ENCODE peak calls at places on chromosomes 6 and 20, in five cellular contexts. T is HCT116, H is neural progenitor cell, I is IMR-90, J is H9. V is an unnamed sample. For H3K9me3, the result is how much of the 10 kb centered on the place peaks cover.

GRCh38 chr6:130872250-130873095 is 45.3 kb downstream of the SMLR1 start:
- DNase-seq in T (peak), H (peak), I (peak), J (peak), V (peak)

GRCh38 chr20:41182296-41183212 is 45.2 kb downstream of the PLCG1 start:
- DNase-seq in T (no peak), H (no peak), I (no peak), J (peak), V (no peak)

GRCh38 chr20:49446080-49446479 is 36.4 kb downstream of the KCNB1 start:
- DNase-seq in T (no peak), H (no peak), I (no peak), J (no peak), V (no peak)

GRCh38 chr20:19015890-19016465 is 196.5 kb upstream of the SLC24A3 start:
- DNase-seq in T (no peak), H (no peak), I (no peak), J (no peak), V (no peak)

GRCh38 chr20:21361266-21361665 is 36.1 kb downstream of the NKX2-4 start:
- DNase-seq in T (no peak), H (no peak), I (peak), J (no peak), V (peak)

GRCh38 chr6:148681666-148682065 is 65.2 kb upstream of the UST start:
- DNase-seq in T (no peak), H (no peak), I (no peak), J (no peak), V (no peak)

GRCh38 chr20:36216314-36217025 is 19.8 kb upstream of the AAR2 start:
- DNase-seq in T (no peak), H (no peak), I (no peak), J (no peak), V (no peak)

GRCh38 chr20:32282461-32282860 is 5.0 kb downstream of the KIF3B start:
- DNase-seq in T (no peak), H (no peak), I (no peak), J (no peak), V (no peak)

GRCh38 chr6:142275146-142276006 is 26.4 kb upstream of the ADGRG6 start:
- DNase-seq in T (no peak), H (no peak), I (peak), J (no peak), V (peak)

GRCh38 chr6:36765190-36765941 is 67.7 kb downstream of the RAB44 start:
- DNase-seq in T (no peak), H (no peak), I (no peak), J (no peak), V (peak)

GRCh38 chr20:39706089-39706721 is 744.1 kb downstream of the DHX35 start:
- DNase-seq in T (no peak), H (no peak), I (no peak), J (no peak), V (no peak)

GRCh38 chr6:148934534-148934933 is 187.7 kb downstream of the UST start:
- DNase-seq in T (no peak), H (no peak), I (peak), J (no peak), V (peak)

GRCh38 chr6:3402310-3403243 is 54.3 kb downstream of the SLC22A23 start:
- DNase-seq in T (no peak), H (no peak), I (no peak), J (no peak), V (no peak)

GRCh38 chr20:32183947-32184635 is 23.5 kb downstream of the PLAGL2 start:
- DNase-seq in T (no peak), H (no peak), I (no peak), J (no peak), V (no peak)

GRCh38 chr20:25196701-25197120 is 1.2 kb downstream of the ENTPD6 start:
- DNase-seq in T (no peak), H (peak), I (no peak), J (no peak), V (no peak)

GRCh38 chr6:56649782-56650181 is 7.1 kb upstream of the DST start:
- DNase-seq in T (no peak), H (no peak), I (peak), J (no peak), V (peak)

GRCh38 chr20:8854566-8854965 is 214.3 kb upstream of the PLCB4 start:
- DNase-seq in T (no peak), H (peak), I (peak), J (no peak), V (peak)

GRCh38 chr6:106974999-106975698 is 620 bp upstream of the CD24 start:
- DNase-seq in T (no peak), H (peak), I (no peak), J (peak), V (peak)

GRCh38 chr20:47672886-47673670 is 112.2 kb downstream of the SULF2 start:
- DNase-seq in T (no peak), H (no peak), I (no peak), J (no peak), V (no peak)

GRCh38 chr6:168039849-168040248 is 39.2 kb downstream of the FRMD1 start:
- DNase-seq in T (no peak), H (no peak), I (no peak), J (no peak), V (no peak)

GRCh38 chr6:168040856-168041496 is 38.0 kb downstream of the FRMD1 start:
- DNase-seq in T (no peak), H (no peak), I (no peak), J (no peak), V (no peak)

GRCh38 chr6:168037856-168038255 is 40.4 kb downstream of the KIF25 start:
- DNase-seq in T (no peak), H (no peak), I (no peak), J (no peak), V (no peak)

GRCh38 chr6:168038576-168039140 is 40.4 kb downstream of the FRMD1 start:
- DNase-seq in T (no peak), H (no peak), I (no peak), J (no peak), V (no peak)

GRCh38 chr6:168039301-168039700 is 39.7 kb downstream of the FRMD1 start:
- DNase-seq in T (no peak), H (no peak), I (no peak), J (no peak), V (no peak)
- H3K9me3 ChIP-seq in T (under half), H (under half), I (under half), J (under half), V (under half)

DNA sequence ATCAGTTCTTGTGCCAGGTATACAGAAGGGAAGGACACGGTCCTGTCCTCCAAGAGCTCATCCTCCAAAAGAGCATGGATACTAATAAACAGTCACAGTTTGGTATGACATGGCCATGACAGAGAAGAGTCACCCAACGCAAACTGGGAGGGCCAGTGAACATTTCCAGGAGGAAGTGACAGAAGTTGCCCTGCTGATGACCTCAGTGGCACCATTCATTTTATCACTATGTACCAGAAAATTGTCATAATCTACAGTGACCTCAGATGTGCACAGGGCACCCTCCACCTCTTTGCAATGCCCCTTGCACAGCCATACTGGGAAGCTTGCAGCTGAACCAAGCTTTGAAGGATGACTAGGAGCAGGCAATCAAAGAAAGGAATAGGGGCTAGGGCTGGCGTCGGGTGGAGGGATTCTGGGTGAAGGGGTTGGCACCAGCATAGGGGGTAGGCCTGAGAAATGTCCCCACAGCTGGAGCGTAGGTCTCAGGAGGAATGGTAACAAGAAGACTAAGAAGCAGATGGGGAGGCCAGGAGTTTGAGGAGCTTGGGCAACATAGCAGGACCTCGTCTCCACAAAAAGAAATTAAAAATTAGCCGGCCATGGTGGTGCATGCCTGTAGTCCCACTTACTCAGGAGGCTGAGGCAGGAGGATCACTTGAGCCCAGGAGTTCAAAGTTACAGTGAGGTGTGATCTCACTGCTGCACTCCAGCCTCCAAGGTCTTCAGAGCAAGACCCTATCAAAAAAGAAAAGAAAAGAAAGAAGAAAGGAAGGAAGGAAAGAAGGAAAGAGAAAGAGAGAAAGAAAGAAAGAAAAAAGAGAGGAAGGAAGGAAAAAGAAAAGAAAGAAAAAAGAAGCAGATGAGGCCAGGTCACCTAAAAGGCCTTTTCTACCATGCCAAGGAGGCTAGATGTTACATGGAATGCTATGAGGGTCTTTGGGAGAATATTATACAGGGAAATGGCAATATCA is 65.3 kb upstream of the SNX9 start:
- DNase-seq in T (no peak), H (no peak), I (no peak), J (no peak), V (no peak)
- H3K9ac ChIP-seq in T (no peak), H (no peak), I (no peak), J (no peak), V (peak)

DNA sequence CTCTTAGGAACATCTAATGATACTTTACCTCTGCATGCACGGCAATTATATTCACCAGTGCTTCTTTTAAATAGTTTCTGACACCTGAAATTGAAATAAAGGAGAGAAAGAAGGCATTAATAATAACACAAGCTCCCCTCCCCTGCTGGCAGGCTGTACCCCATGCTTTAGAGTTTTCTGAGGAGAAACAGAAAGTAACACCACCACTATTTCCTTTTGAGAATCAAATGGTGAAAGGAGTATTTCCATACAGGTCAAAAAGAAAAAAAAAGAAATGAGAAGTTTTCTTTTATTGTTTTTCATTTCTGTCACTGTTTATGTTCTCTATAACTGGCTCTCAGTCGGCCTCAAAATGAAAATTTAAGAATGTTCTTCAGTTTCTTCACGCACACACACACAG is 108.1 kb downstream of the IRF4 start:
- DNase-seq in T (no peak), H (no peak), I (no peak), J (no peak), V (peak)
- H3K4me2 ChIP-seq in T (no peak), H (no peak), I (no peak), J (no peak), V (no peak)

GRCh38 chr20:57755609-57756008 is 45.8 kb upstream of the PMEPA1 start:
- DNase-seq in T (no peak), H (no peak), I (no peak), J (no peak), V (no peak)

GRCh38 chr20:57753332-57754164 is 43.7 kb upstream of the PMEPA1 start:
- DNase-seq in T (no peak), H (no peak), I (no peak), J (no peak), V (no peak)

GRCh38 chr20:57756213-57756612 is 46.4 kb upstream of the PMEPA1 start:
- DNase-seq in T (no peak), H (no peak), I (no peak), J (no peak), V (no peak)

GRCh38 chr20:57756921-57757320 is 47.1 kb upstream of the PMEPA1 start:
- DNase-seq in T (no peak), H (no peak), I (no peak), J (no peak), V (no peak)

DNA sequence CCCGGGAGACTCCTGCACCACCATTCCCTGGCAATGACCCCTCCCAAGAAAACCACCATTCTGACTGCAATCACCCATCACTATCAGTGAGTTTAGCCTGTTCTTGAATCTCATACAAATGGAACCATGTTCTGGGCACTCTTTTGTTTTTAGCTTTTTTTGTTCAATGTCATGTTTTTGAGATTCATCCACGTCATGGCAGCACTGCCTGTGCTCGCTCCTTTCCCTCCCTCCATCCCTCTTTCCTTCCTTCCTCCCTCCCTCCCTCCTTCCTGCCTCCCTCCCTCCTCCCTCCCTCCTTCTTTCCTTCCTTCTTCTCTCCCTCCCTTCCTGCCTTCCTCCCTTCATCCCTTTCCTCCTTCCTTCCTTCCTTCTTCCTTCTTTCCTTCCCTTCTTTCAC is 44.4 kb upstream of the PMEPA1 start:
- DNase-seq in T (no peak), H (no peak), I (no peak), J (no peak), V (no peak)
- H3K9me3 ChIP-seq in T (under half), H (under half), I (under half), J (under half), V (under half)